ENCODE peak calls at places on chromosomes 2 and 18, in ten cellular contexts. G is tibial artery, U is fibroblast of mammary gland, Y is fibroblast of pulmonary artery, V is cardiac muscle cell, O is fibroblast of lung, J is lower lobe of right lung, N is Calu3, D is GM13977, H is tibial nerve. M is an unnamed sample.

GRCh38 chr2:201343559-201343958 is 13.6 kb downstream of the FLACC1 start:
- DNase-seq in G (no peak), U (no peak), Y (no peak), V (no peak), O (no peak), J (no peak), N (no peak), D (no peak), H (no peak), M (no peak)

GRCh38 chr2:240593026-240593702 is 6.6 kb downstream of the CAPN10 start:
- DNase-seq in G (no peak), U (no peak), Y (no peak), V (no peak), O (no peak), J (peak), N (no peak), D (no peak), H (peak), M (no peak)

GRCh38 chr18:9719421-9719981 is 11.4 kb downstream of the RAB31 start:
- DNase-seq in G (no peak), U (peak), Y (peak), V (no peak), O (peak), J (no peak), N (no peak), D (no peak), H (no peak), M (peak)

GRCh38 chr2:95346738-95347671 is 49.9 kb downstream of the KCNIP3 start:
- DNase-seq in G (no peak), U (peak), Y (peak), V (peak), O (peak), J (no peak), N (peak), D (peak), H (no peak), M (peak)

GRCh38 chr18:49177812-49178211 is 227.0 kb upstream of the SMAD7 start:
- DNase-seq in G (no peak), U (peak), Y (peak), V (no peak), O (peak), J (no peak), N (no peak), D (no peak), H (no peak), M (no peak)

GRCh38 chr2:225512873-225513580 is 113.5 kb downstream of the NYAP2 start:
- DNase-seq in G (no peak), U (peak), Y (peak), V (no peak), O (peak), J (no peak), N (no peak), D (no peak), H (no peak), M (no peak)

GRCh38 chr2:37268111-37268510 is 36.7 kb downstream of the NDUFAF7 start:
- DNase-seq in G (no peak), U (peak), Y (no peak), V (no peak), O (no peak), J (no peak), N (no peak), D (no peak), H (no peak), M (no peak)

GRCh38 chr18:34738173-34738894 is 28.2 kb downstream of the DTNA start:
- DNase-seq in G (no peak), U (no peak), Y (peak), V (peak), O (peak), J (no peak), N (peak), D (no peak), H (no peak), M (no peak)

GRCh38 chr18:24499814-24500601 is 39.6 kb downstream of the HRH4 start:
- DNase-seq in G (no peak), U (peak), Y (peak), V (no peak), O (no peak), J (no peak), N (no peak), D (no peak), H (no peak), M (no peak)

GRCh38 chr2:235277485-235277884 is 216.4 kb upstream of the AGAP1 start:
- DNase-seq in G (no peak), U (no peak), Y (no peak), V (no peak), O (no peak), J (no peak), N (no peak), D (no peak), H (no peak), M (no peak)

GRCh38 chr18:341102-341501 is 73.3 kb upstream of the THOC1 start:
- DNase-seq in G (no peak), U (no peak), Y (no peak), V (no peak), O (no peak), J (no peak), N (no peak), D (no peak), H (no peak), M (no peak)

GRCh38 chr2:19632327-19633040 is 269.3 kb downstream of the TTC32 start:
- DNase-seq in G (peak), U (peak), Y (peak), V (no peak), O (peak), J (no peak), N (no peak), D (no peak), H (no peak), M (peak)

GRCh38 chr2:237604960-237605359 is 14.4 kb upstream of the RAB17 start:
- DNase-seq in G (no peak), U (peak), Y (peak), V (no peak), O (no peak), J (no peak), N (peak), D (no peak), H (no peak), M (no peak)

GRCh38 chr18:48312066-48312465 is 97.1 kb downstream of the ZBTB7C start:
- DNase-seq in G (no peak), U (no peak), Y (no peak), V (no peak), O (no peak), J (no peak), N (no peak), D (no peak), H (no peak), M (no peak)

GRCh38 chr2:110104025-110104771 is 11.4 kb downstream of the MALL start:
- DNase-seq in G (no peak), U (no peak), Y (no peak), V (no peak), O (no peak), J (peak), N (no peak), D (no peak), H (no peak), M (peak)

GRCh38 chr2:44358498-44358897 is 2.8 kb downstream of the PREPL start:
- DNase-seq in G (peak), U (peak), Y (peak), V (no peak), O (peak), J (peak), N (peak), D (peak), H (no peak), M (peak)

GRCh38 chr2:105378276-105378840 is 20.5 kb downstream of the FHL2 start:
- DNase-seq in G (no peak), U (no peak), Y (no peak), V (no peak), O (no peak), J (no peak), N (no peak), D (no peak), H (no peak), M (no peak)

GRCh38 chr2:105378921-105379383 is 19.9 kb downstream of the FHL2 start:
- DNase-seq in G (no peak), U (peak), Y (no peak), V (no peak), O (no peak), J (no peak), N (no peak), D (no peak), H (no peak), M (no peak)

GRCh38 chr2:105376789-105377231 is 22.0 kb downstream of the FHL2 start:
- DNase-seq in G (no peak), U (peak), Y (peak), V (no peak), O (peak), J (no peak), N (no peak), D (no peak), H (no peak), M (no peak)

GRCh38 chr2:105376010-105376409 is 22.8 kb downstream of the FHL2 start:
- DNase-seq in G (no peak), U (no peak), Y (no peak), V (no peak), O (no peak), J (no peak), N (no peak), D (no peak), H (no peak), M (peak)

GRCh38 chr2:105377871-105378270 is 21.0 kb downstream of the FHL2 start:
- DNase-seq in G (no peak), U (no peak), Y (no peak), V (no peak), O (no peak), J (no peak), N (no peak), D (no peak), H (no peak), M (no peak)
- TF ChIP-seq CTCF in G (no peak), U (no peak), Y (no peak), V (no peak), O (no peak), J (no peak), N (no peak), D (no peak), H (no peak), M (no peak)

GRCh38 chr2:205712983-205713531 is 30.8 kb downstream of the NRP2 start:
- DNase-seq in G (no peak), U (peak), Y (peak), V (no peak), O (no peak), J (no peak), N (no peak), D (no peak), H (no peak), M (no peak)

GRCh38 chr2:205714789-205715411 is 32.6 kb downstream of the NRP2 start:
- DNase-seq in G (no peak), U (no peak), Y (no peak), V (peak), O (no peak), J (no peak), N (no peak), D (no peak), H (no peak), M (no peak)

GRCh38 chr2:205717999-205718398 is 35.7 kb downstream of the NRP2 start:
- DNase-seq in G (no peak), U (peak), Y (no peak), V (no peak), O (peak), J (no peak), N (no peak), D (no peak), H (no peak), M (no peak)

GRCh38 chr2:205714058-205714776 is 31.9 kb downstream of the NRP2 start:
- DNase-seq in G (no peak), U (peak), Y (no peak), V (no peak), O (peak), J (no peak), N (no peak), D (peak), H (no peak), M (no peak)

GRCh38 chr2:205716126-205716525 is 33.8 kb downstream of the NRP2 start:
- DNase-seq in G (no peak), U (no peak), Y (no peak), V (no peak), O (no peak), J (no peak), N (no peak), D (no peak), H (no peak), M (no peak)
- TF ChIP-seq CTCF in G (no peak), U (no peak), Y (peak), V (peak), O (peak), J (no peak), N (no peak), D (peak), H (no peak), M (no peak)

GRCh38 chr18:76689646-76690264 is 132.6 kb upstream of the ZNF236 start:
- DNase-seq in G (no peak), U (no peak), Y (no peak), V (no peak), O (no peak), J (no peak), N (no peak), D (no peak), H (no peak), M (no peak)
- TF ChIP-seq CTCF in G (no peak), U (peak), Y (no peak), V (no peak), O (no peak), J (no peak), N (no peak), D (no peak), H (no peak), M (no peak)

DNA sequence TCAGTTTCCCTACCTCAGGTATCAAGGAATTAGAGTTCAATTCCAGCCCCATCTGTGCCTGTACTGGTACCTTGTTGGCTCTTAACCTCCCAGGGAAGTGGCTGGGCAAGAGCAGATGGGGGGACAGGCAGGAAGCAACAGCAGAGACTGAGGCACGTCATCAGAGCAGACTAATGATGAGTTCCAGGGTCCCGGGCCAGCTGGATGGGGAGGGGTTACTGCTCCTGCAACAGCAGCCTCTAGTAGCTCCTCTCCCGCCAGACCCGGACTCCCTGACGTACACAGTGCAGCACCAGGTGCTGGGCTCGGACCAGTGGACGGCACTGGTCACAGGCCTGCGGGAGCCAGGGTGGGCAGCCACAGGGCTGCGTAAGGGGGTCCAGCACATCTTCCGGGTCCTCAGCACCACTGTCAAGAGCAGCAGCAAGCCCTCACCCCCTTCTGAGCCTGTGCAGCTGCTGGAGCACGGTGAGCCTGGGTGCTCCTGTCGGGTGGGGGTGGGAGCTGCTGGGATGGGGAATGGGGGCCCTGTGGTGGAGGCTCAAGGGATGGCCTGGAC is 26.0 kb upstream of the GMPPA start:
- DNase-seq in G (no peak), U (no peak), Y (no peak), V (no peak), O (no peak), J (no peak), N (no peak), D (no peak), H (no peak), M (no peak)
- TF ChIP-seq CTCF in G (no peak), U (no peak), Y (no peak), V (no peak), O (no peak), J (no peak), N (no peak), D (no peak), H (no peak), M (no peak)

M was measured in lower leg skin.